ENCODE peak calls at places on chromosomes 1 and 21, in ten cellular contexts. One of them, this sample, is unnamed.

GRCh38 chr21:42171091-42172053 is 47.6 kb upstream of the ABCG1 start:
- ATAC-seq in PC-3: peak
- ATAC-seq in Panc1: no peak
- ATAC-seq in activated CD8-positive, alpha-beta T cell treated with anti-CD3 and anti-CD28 coated beads, Interleukin-2, amount 10 ng/mL, durations not matched to agents 7 days and 5 days: no peak
- ATAC-seq in heart left ventricle: peak
- ATAC-seq in upper lobe of left lung: peak
- ATAC-seq in stimulated activated naive CD8-positive, alpha-beta T cell treated with anti-CD3 and anti-CD28 coated beads, Interleukin-15, amount 100 ng/mL, for 72 hours: no peak
- ATAC-seq in activated CD8-positive, alpha-beta memory T cell treated with anti-CD3 and anti-CD28 coated beads, Interleukin-2, amount 10 ng/mL, durations not matched to agents 7 days and 5 days: no peak
- ATAC-seq in left lung: peak
- ATAC-seq in left cardiac atrium: peak
- ATAC-seq in this sample: peak

GRCh38 chr21:38170705-38171682 is 85.8 kb upstream of the KCNJ15 start:
- ATAC-seq in PC-3: no peak
- ATAC-seq in left lung: peak
- ATAC-seq in stimulated activated naive CD8-positive, alpha-beta T cell treated with anti-CD3 and anti-CD28 coated beads, Interleukin-15, amount 100 ng/mL, for 72 hours: no peak
- ATAC-seq in upper lobe of left lung: peak
- ATAC-seq in left cardiac atrium: peak
- ATAC-seq in heart left ventricle: no peak
- ATAC-seq in activated CD8-positive, alpha-beta memory T cell treated with anti-CD3 and anti-CD28 coated beads, Interleukin-2, amount 10 ng/mL, durations not matched to agents 7 days and 5 days: no peak
- ATAC-seq in Panc1: no peak
- ATAC-seq in activated CD8-positive, alpha-beta T cell treated with anti-CD3 and anti-CD28 coated beads, Interleukin-2, amount 10 ng/mL, durations not matched to agents 7 days and 5 days: no peak
- ATAC-seq in this sample: no peak

GRCh38 chr1:64479874-64480273 is 9.9 kb downstream of the CACHD1 start:
- ATAC-seq in left lung: no peak
- ATAC-seq in activated CD8-positive, alpha-beta T cell treated with anti-CD3 and anti-CD28 coated beads, Interleukin-2, amount 10 ng/mL, durations not matched to agents 7 days and 5 days: no peak
- ATAC-seq in PC-3: no peak
- ATAC-seq in stimulated activated naive CD8-positive, alpha-beta T cell treated with anti-CD3 and anti-CD28 coated beads, Interleukin-15, amount 100 ng/mL, for 72 hours: no peak
- ATAC-seq in heart left ventricle: no peak
- ATAC-seq in activated CD8-positive, alpha-beta memory T cell treated with anti-CD3 and anti-CD28 coated beads, Interleukin-2, amount 10 ng/mL, durations not matched to agents 7 days and 5 days: no peak
- ATAC-seq in left cardiac atrium: no peak
- ATAC-seq in upper lobe of left lung: no peak
- ATAC-seq in Panc1: peak
- ATAC-seq in this sample: no peak

GRCh38 chr1:223189903-223190724 is 47.1 kb upstream of the TLR5 start:
- ATAC-seq in left cardiac atrium: no peak
- ATAC-seq in activated CD8-positive, alpha-beta memory T cell treated with anti-CD3 and anti-CD28 coated beads, Interleukin-2, amount 10 ng/mL, durations not matched to agents 7 days and 5 days: peak
- ATAC-seq in upper lobe of left lung: no peak
- ATAC-seq in activated CD8-positive, alpha-beta T cell treated with anti-CD3 and anti-CD28 coated beads, Interleukin-2, amount 10 ng/mL, durations not matched to agents 7 days and 5 days: peak
- ATAC-seq in Panc1: peak
- ATAC-seq in PC-3: peak
- ATAC-seq in left lung: no peak
- ATAC-seq in stimulated activated naive CD8-positive, alpha-beta T cell treated with anti-CD3 and anti-CD28 coated beads, Interleukin-15, amount 100 ng/mL, for 72 hours: peak
- ATAC-seq in heart left ventricle: no peak
- ATAC-seq in this sample: peak

GRCh38 chr1:111366256-111366655 is 61.3 kb downstream of the OVGP1 start:
- ATAC-seq in Panc1: no peak
- ATAC-seq in PC-3: no peak
- ATAC-seq in heart left ventricle: no peak
- ATAC-seq in left cardiac atrium: no peak
- ATAC-seq in upper lobe of left lung: no peak
- ATAC-seq in activated CD8-positive, alpha-beta T cell treated with anti-CD3 and anti-CD28 coated beads, Interleukin-2, amount 10 ng/mL, durations not matched to agents 7 days and 5 days: no peak
- ATAC-seq in stimulated activated naive CD8-positive, alpha-beta T cell treated with anti-CD3 and anti-CD28 coated beads, Interleukin-15, amount 100 ng/mL, for 72 hours: no peak
- ATAC-seq in activated CD8-positive, alpha-beta memory T cell treated with anti-CD3 and anti-CD28 coated beads, Interleukin-2, amount 10 ng/mL, durations not matched to agents 7 days and 5 days: no peak
- ATAC-seq in left lung: no peak
- ATAC-seq in this sample: no peak

GRCh38 chr21:29315155-29315749 is 16.5 kb downstream of the BACH1 start:
- ATAC-seq in activated CD8-positive, alpha-beta memory T cell treated with anti-CD3 and anti-CD28 coated beads, Interleukin-2, amount 10 ng/mL, durations not matched to agents 7 days and 5 days: no peak
- ATAC-seq in upper lobe of left lung: no peak
- ATAC-seq in left cardiac atrium: no peak
- ATAC-seq in left lung: peak
- ATAC-seq in Panc1: no peak
- ATAC-seq in heart left ventricle: no peak
- ATAC-seq in stimulated activated naive CD8-positive, alpha-beta T cell treated with anti-CD3 and anti-CD28 coated beads, Interleukin-15, amount 100 ng/mL, for 72 hours: no peak
- ATAC-seq in PC-3: no peak
- ATAC-seq in activated CD8-positive, alpha-beta T cell treated with anti-CD3 and anti-CD28 coated beads, Interleukin-2, amount 10 ng/mL, durations not matched to agents 7 days and 5 days: no peak
- ATAC-seq in this sample: no peak

GRCh38 chr1:166999500-166999899 is 10.4 kb downstream of the MAEL start:
- ATAC-seq in left lung: no peak
- ATAC-seq in heart left ventricle: no peak
- ATAC-seq in upper lobe of left lung: no peak
- ATAC-seq in stimulated activated naive CD8-positive, alpha-beta T cell treated with anti-CD3 and anti-CD28 coated beads, Interleukin-15, amount 100 ng/mL, for 72 hours: no peak
- ATAC-seq in left cardiac atrium: no peak
- ATAC-seq in PC-3: no peak
- ATAC-seq in activated CD8-positive, alpha-beta memory T cell treated with anti-CD3 and anti-CD28 coated beads, Interleukin-2, amount 10 ng/mL, durations not matched to agents 7 days and 5 days: no peak
- ATAC-seq in Panc1: no peak
- ATAC-seq in activated CD8-positive, alpha-beta T cell treated with anti-CD3 and anti-CD28 coated beads, Interleukin-2, amount 10 ng/mL, durations not matched to agents 7 days and 5 days: no peak
- ATAC-seq in this sample: no peak

GRCh38 chr1:163069142-163069541 is at the start of gene RGS4:
- ATAC-seq in left lung: peak
- ATAC-seq in left cardiac atrium: peak
- ATAC-seq in heart left ventricle: peak
- ATAC-seq in PC-3: peak
- ATAC-seq in activated CD8-positive, alpha-beta T cell treated with anti-CD3 and anti-CD28 coated beads, Interleukin-2, amount 10 ng/mL, durations not matched to agents 7 days and 5 days: no peak
- ATAC-seq in activated CD8-positive, alpha-beta memory T cell treated with anti-CD3 and anti-CD28 coated beads, Interleukin-2, amount 10 ng/mL, durations not matched to agents 7 days and 5 days: no peak
- ATAC-seq in stimulated activated naive CD8-positive, alpha-beta T cell treated with anti-CD3 and anti-CD28 coated beads, Interleukin-15, amount 100 ng/mL, for 72 hours: no peak
- ATAC-seq in upper lobe of left lung: peak
- ATAC-seq in Panc1: peak
- ATAC-seq in this sample: no peak

GRCh38 chr1:158185770-158186705 is 5.3 kb downstream of the CD1D start:
- ATAC-seq in activated CD8-positive, alpha-beta T cell treated with anti-CD3 and anti-CD28 coated beads, Interleukin-2, amount 10 ng/mL, durations not matched to agents 7 days and 5 days: no peak
- ATAC-seq in heart left ventricle: peak
- ATAC-seq in upper lobe of left lung: peak
- ATAC-seq in left lung: peak
- ATAC-seq in PC-3: no peak
- ATAC-seq in stimulated activated naive CD8-positive, alpha-beta T cell treated with anti-CD3 and anti-CD28 coated beads, Interleukin-15, amount 100 ng/mL, for 72 hours: no peak
- ATAC-seq in left cardiac atrium: peak
- ATAC-seq in activated CD8-positive, alpha-beta memory T cell treated with anti-CD3 and anti-CD28 coated beads, Interleukin-2, amount 10 ng/mL, durations not matched to agents 7 days and 5 days: no peak
- ATAC-seq in Panc1: no peak
- ATAC-seq in this sample: no peak

GRCh38 chr1:163082971-163083370 is 13.8 kb downstream of the RGS4 start:
- ATAC-seq in left lung: no peak
- ATAC-seq in PC-3: no peak
- ATAC-seq in Panc1: no peak
- ATAC-seq in heart left ventricle: no peak
- ATAC-seq in stimulated activated naive CD8-positive, alpha-beta T cell treated with anti-CD3 and anti-CD28 coated beads, Interleukin-15, amount 100 ng/mL, for 72 hours: no peak
- ATAC-seq in activated CD8-positive, alpha-beta T cell treated with anti-CD3 and anti-CD28 coated beads, Interleukin-2, amount 10 ng/mL, durations not matched to agents 7 days and 5 days: no peak
- ATAC-seq in left cardiac atrium: no peak
- ATAC-seq in activated CD8-positive, alpha-beta memory T cell treated with anti-CD3 and anti-CD28 coated beads, Interleukin-2, amount 10 ng/mL, durations not matched to agents 7 days and 5 days: no peak
- ATAC-seq in upper lobe of left lung: no peak
- ATAC-seq in this sample: no peak

GRCh38 chr1:9245661-9246060 is 11.1 kb downstream of the H6PD start:
- ATAC-seq in heart left ventricle: no peak
- ATAC-seq in left lung: no peak
- ATAC-seq in PC-3: no peak
- ATAC-seq in stimulated activated naive CD8-positive, alpha-beta T cell treated with anti-CD3 and anti-CD28 coated beads, Interleukin-15, amount 100 ng/mL, for 72 hours: no peak
- ATAC-seq in activated CD8-positive, alpha-beta memory T cell treated with anti-CD3 and anti-CD28 coated beads, Interleukin-2, amount 10 ng/mL, durations not matched to agents 7 days and 5 days: no peak
- ATAC-seq in Panc1: no peak
- ATAC-seq in left cardiac atrium: no peak
- ATAC-seq in activated CD8-positive, alpha-beta T cell treated with anti-CD3 and anti-CD28 coated beads, Interleukin-2, amount 10 ng/mL, durations not matched to agents 7 days and 5 days: no peak
- ATAC-seq in upper lobe of left lung: no peak
- ATAC-seq in this sample: no peak

GRCh38 chr1:5954964-5955363 is 37.3 kb downstream of the NPHP4 start:
- ATAC-seq in PC-3: no peak
- ATAC-seq in left lung: no peak
- ATAC-seq in left cardiac atrium: no peak
- ATAC-seq in activated CD8-positive, alpha-beta memory T cell treated with anti-CD3 and anti-CD28 coated beads, Interleukin-2, amount 10 ng/mL, durations not matched to agents 7 days and 5 days: peak
- ATAC-seq in heart left ventricle: no peak
- ATAC-seq in Panc1: no peak
- ATAC-seq in upper lobe of left lung: no peak
- ATAC-seq in stimulated activated naive CD8-positive, alpha-beta T cell treated with anti-CD3 and anti-CD28 coated beads, Interleukin-15, amount 100 ng/mL, for 72 hours: peak
- ATAC-seq in activated CD8-positive, alpha-beta T cell treated with anti-CD3 and anti-CD28 coated beads, Interleukin-2, amount 10 ng/mL, durations not matched to agents 7 days and 5 days: peak
- ATAC-seq in this sample: no peak

GRCh38 chr1:79478160-79478559 is 471.6 kb upstream of the ADGRL4 start:
- ATAC-seq in left cardiac atrium: no peak
- ATAC-seq in Panc1: no peak
- ATAC-seq in upper lobe of left lung: no peak
- ATAC-seq in activated CD8-positive, alpha-beta memory T cell treated with anti-CD3 and anti-CD28 coated beads, Interleukin-2, amount 10 ng/mL, durations not matched to agents 7 days and 5 days: no peak
- ATAC-seq in heart left ventricle: no peak
- ATAC-seq in stimulated activated naive CD8-positive, alpha-beta T cell treated with anti-CD3 and anti-CD28 coated beads, Interleukin-15, amount 100 ng/mL, for 72 hours: no peak
- ATAC-seq in left lung: no peak
- ATAC-seq in activated CD8-positive, alpha-beta T cell treated with anti-CD3 and anti-CD28 coated beads, Interleukin-2, amount 10 ng/mL, durations not matched to agents 7 days and 5 days: no peak
- ATAC-seq in PC-3: no peak
- ATAC-seq in this sample: no peak

GRCh38 chr1:162702628-162703027 is 70.4 kb downstream of the DDR2 start:
- ATAC-seq in left lung: no peak
- ATAC-seq in Panc1: no peak
- ATAC-seq in stimulated activated naive CD8-positive, alpha-beta T cell treated with anti-CD3 and anti-CD28 coated beads, Interleukin-15, amount 100 ng/mL, for 72 hours: no peak
- ATAC-seq in activated CD8-positive, alpha-beta memory T cell treated with anti-CD3 and anti-CD28 coated beads, Interleukin-2, amount 10 ng/mL, durations not matched to agents 7 days and 5 days: no peak
- ATAC-seq in upper lobe of left lung: no peak
- ATAC-seq in left cardiac atrium: no peak
- ATAC-seq in PC-3: no peak
- ATAC-seq in heart left ventricle: no peak
- ATAC-seq in activated CD8-positive, alpha-beta T cell treated with anti-CD3 and anti-CD28 coated beads, Interleukin-2, amount 10 ng/mL, durations not matched to agents 7 days and 5 days: no peak
- ATAC-seq in this sample: no peak

GRCh38 chr21:42272984-42273600 is 42.1 kb downstream of the TFF3 start:
- ATAC-seq in activated CD8-positive, alpha-beta T cell treated with anti-CD3 and anti-CD28 coated beads, Interleukin-2, amount 10 ng/mL, durations not matched to agents 7 days and 5 days: no peak
- ATAC-seq in upper lobe of left lung: no peak
- ATAC-seq in stimulated activated naive CD8-positive, alpha-beta T cell treated with anti-CD3 and anti-CD28 coated beads, Interleukin-15, amount 100 ng/mL, for 72 hours: no peak
- ATAC-seq in left cardiac atrium: no peak
- ATAC-seq in activated CD8-positive, alpha-beta memory T cell treated with anti-CD3 and anti-CD28 coated beads, Interleukin-2, amount 10 ng/mL, durations not matched to agents 7 days and 5 days: no peak
- ATAC-seq in Panc1: no peak
- ATAC-seq in left lung: no peak
- ATAC-seq in PC-3: no peak
- ATAC-seq in heart left ventricle: no peak
- ATAC-seq in this sample: no peak